ENCODE peak calls at places on chromosomes 16 and 17, in four cellular contexts. J, I, P and M are unnamed samples.

GRCh38 chr16:11896776-11897175 is 19.0 kb downstream of the GSPT1 start:
- DNase-seq in I (no peak), P (no peak), J (no peak), M (no peak)

GRCh38 chr17:50594040-50594618 is 33.6 kb downstream of the CACNA1G start:
- DNase-seq in J (no peak), I (no peak), P (no peak), M (no peak)

GRCh38 chr17:151886-152859 is 14.8 kb downstream of the SCGB1C2 start:
- DNase-seq in J (no peak), I (no peak), P (peak), M (no peak)

GRCh38 chr17:6110088-6110487 is 39.9 kb downstream of the WSCD1 start:
- DNase-seq in I (no peak), J (peak), P (no peak), M (no peak)

GRCh38 chr16:66891797-66892196 is 11.5 kb downstream of the PDP2 start:
- DNase-seq in P (no peak), J (no peak), I (no peak), M (no peak)

GRCh38 chr16:11224894-11225676 is 30.9 kb downstream of the SOCS1 start:
- DNase-seq in P (no peak), I (peak), J (peak), M (no peak)

GRCh38 chr16:17304124-17304813 is 166.5 kb downstream of the XYLT1 start:
- DNase-seq in I (no peak), J (peak), P (no peak), M (peak)

GRCh38 chr16:52488837-52489289 is 58.1 kb downstream of the TOX3 start:
- DNase-seq in J (peak), I (no peak), P (no peak), M (no peak)

GRCh38 chr16:75116081-75116910 is at the start of gene LDHD:
- DNase-seq in P (peak), I (no peak), J (peak), M (peak)

GRCh38 chr16:28875134-28876015 is 2.9 kb upstream of the ATP2A1 start:
- DNase-seq in P (no peak), I (no peak), J (no peak), M (no peak)

GRCh38 chr17:48605991-48606891 is 1.5 kb upstream of the HOXB6 start:
- DNase-seq in I (no peak), P (no peak), J (no peak), M (no peak)

GRCh38 chr17:66406701-66407644 is 104.6 kb downstream of the PRKCA start:
- DNase-seq in J (no peak), P (no peak), I (no peak), M (no peak)

GRCh38 chr17:74008196-74008595 is 195.3 kb upstream of the RPL38 start:
- DNase-seq in P (no peak), I (peak), J (no peak), M (no peak)

GRCh38 chr17:52419256-52419655 is 260.7 kb upstream of the CA10 start:
- DNase-seq in P (no peak), I (no peak), J (no peak), M (no peak)

GRCh38 chr16:89536371-89536770 is 24.1 kb upstream of the RPL13 start:
- DNase-seq in I (no peak), P (no peak), J (peak), M (no peak)

GRCh38 chr16:4401094-4401501 is 15.3 kb downstream of the CORO7 start:
- DNase-seq in P (no peak), J (no peak), I (no peak), M (no peak)

GRCh38 chr16:410516-411178 is 9.0 kb downstream of the DECR2 start:
- DNase-seq in I (no peak), J (no peak), P (no peak), M (no peak)

GRCh38 chr17:66306413-66306812 is 4.0 kb downstream of the PRKCA start:
- DNase-seq in P (no peak), I (no peak), J (no peak), M (no peak)

GRCh38 chr17:10029129-10029528 is 124.1 kb upstream of the RCVRN start:
- DNase-seq in P (no peak), I (no peak), J (no peak), M (no peak)

GRCh38 chr17:350706-351435 is 1.7 kb downstream of the RPH3AL start:
- DNase-seq in I (no peak), J (peak), P (peak), M (peak)

GRCh38 chr16:61421111-61421510 is 615.1 kb downstream of the CDH8 start:
- DNase-seq in I (no peak), P (no peak), J (no peak), M (no peak)

GRCh38 chr17:61409301-61410099 is 9.9 kb downstream of the TBX2 start:
- DNase-seq in I (peak), J (peak), P (peak), M (peak)

GRCh38 chr17:71180801-71181385 is 939.9 kb upstream of the SOX9 start:
- DNase-seq in I (no peak), J (peak), P (peak), M (no peak)

GRCh38 chr17:30545024-30545423 is 67.8 kb downstream of the GOSR1 start:
- DNase-seq in J (no peak), I (no peak), P (no peak), M (no peak)

GRCh38 chr17:49071106-49071505 is 61.5 kb upstream of the B4GALNT2 start:
- DNase-seq in J (no peak), P (no peak), I (no peak), M (no peak)

GRCh38 chr17:4162775-4163498 is 19.9 kb downstream of the CYB5D2 start:
- DNase-seq in J (no peak), P (no peak), I (no peak), M (no peak)

GRCh38 chr17:17783121-17783824 is 53.5 kb downstream of the SREBF1 start:
- DNase-seq in I (peak), P (no peak), J (peak), M (peak)

GRCh38 chr16:19384656-19385055 is 33.0 kb upstream of the TMC5 start:
- DNase-seq in I (no peak), J (peak), P (no peak), M (peak)

GRCh38 chr17:72940511-72940910 is 152.0 kb downstream of the SLC39A11 start:
- DNase-seq in J (no peak), I (no peak), P (no peak), M (no peak)

GRCh38 chr17:56009795-56010715 is 143.2 kb upstream of the ANKFN1 start:
- DNase-seq in P (no peak), I (no peak), J (no peak), M (no peak)

GRCh38 chr17:57451126-57451690 is 194.9 kb downstream of the MSI2 start:
- DNase-seq in P (no peak), J (no peak), I (no peak), M (no peak)

GRCh38 chr16:85490407-85490806 is 122.7 kb upstream of the GSE1 start:
- DNase-seq in I (no peak), P (no peak), J (no peak), M (no peak)

DNA sequence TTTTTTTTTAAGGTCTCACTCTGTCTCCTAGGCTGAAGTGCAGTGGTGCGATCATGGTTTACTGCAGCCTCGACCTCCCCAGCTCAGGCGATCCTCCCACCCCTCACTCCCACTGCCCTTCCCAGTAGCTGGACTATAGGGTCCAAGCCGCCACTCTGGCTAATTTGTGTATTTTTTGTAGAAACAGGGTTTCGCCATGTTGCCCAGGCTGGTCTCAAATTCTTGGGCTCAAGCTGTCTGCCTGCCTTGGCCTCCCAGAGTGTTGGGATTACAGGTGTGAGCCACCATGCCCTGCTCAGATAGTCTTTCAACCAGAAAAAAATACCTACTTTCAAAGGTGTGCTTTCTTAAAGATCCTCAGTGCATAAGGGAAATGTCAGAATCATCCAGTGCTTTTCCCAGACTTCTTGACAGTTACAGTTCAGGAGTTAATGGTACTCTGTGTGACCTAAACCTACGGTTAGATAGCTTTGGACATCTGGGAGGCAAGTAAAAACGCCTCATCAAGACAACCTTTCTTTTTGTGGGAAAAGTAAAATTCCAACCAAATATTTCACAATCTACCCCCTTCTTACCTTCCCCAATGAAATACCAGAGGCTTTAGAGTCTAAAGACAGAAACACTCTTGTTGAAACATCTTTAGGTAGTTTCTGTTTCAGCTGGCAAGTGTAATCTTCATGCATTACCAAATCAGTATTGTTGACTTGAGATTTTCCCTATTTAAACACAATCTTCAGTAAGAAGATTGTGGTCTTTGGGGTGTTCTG is 6.8 kb downstream of the RSPRY1 start:
- DNase-seq in P (no peak), I (no peak), J (no peak), M (no peak)
- H3K27ac ChIP-seq in P (peak), I (no peak), J (no peak), M (peak)

GRCh38 chr17:79740413-79740812 is 9.7 kb downstream of the ENPP7 start:
- DNase-seq in J (no peak), P (no peak), I (no peak), M (no peak)
- TF ChIP-seq CTCF in J (no peak), P (no peak), I (no peak), M (no peak)

GRCh38 chr16:88475037-88475436 is 22.0 kb downstream of the ZFPM1 start:
- DNase-seq in P (no peak), J (no peak), I (no peak), M (no peak)

GRCh38 chr16:88476203-88476602 is 23.1 kb downstream of the ZFPM1 start:
- DNase-seq in I (no peak), J (no peak), P (no peak), M (no peak)

GRCh38 chr16:88472042-88472441 is 19.0 kb downstream of the ZFPM1 start:
- DNase-seq in J (no peak), P (no peak), I (no peak), M (no peak)

GRCh38 chr16:88472637-88473205 is 19.6 kb downstream of the ZFPM1 start:
- DNase-seq in J (no peak), P (no peak), I (no peak), M (no peak)

DNA sequence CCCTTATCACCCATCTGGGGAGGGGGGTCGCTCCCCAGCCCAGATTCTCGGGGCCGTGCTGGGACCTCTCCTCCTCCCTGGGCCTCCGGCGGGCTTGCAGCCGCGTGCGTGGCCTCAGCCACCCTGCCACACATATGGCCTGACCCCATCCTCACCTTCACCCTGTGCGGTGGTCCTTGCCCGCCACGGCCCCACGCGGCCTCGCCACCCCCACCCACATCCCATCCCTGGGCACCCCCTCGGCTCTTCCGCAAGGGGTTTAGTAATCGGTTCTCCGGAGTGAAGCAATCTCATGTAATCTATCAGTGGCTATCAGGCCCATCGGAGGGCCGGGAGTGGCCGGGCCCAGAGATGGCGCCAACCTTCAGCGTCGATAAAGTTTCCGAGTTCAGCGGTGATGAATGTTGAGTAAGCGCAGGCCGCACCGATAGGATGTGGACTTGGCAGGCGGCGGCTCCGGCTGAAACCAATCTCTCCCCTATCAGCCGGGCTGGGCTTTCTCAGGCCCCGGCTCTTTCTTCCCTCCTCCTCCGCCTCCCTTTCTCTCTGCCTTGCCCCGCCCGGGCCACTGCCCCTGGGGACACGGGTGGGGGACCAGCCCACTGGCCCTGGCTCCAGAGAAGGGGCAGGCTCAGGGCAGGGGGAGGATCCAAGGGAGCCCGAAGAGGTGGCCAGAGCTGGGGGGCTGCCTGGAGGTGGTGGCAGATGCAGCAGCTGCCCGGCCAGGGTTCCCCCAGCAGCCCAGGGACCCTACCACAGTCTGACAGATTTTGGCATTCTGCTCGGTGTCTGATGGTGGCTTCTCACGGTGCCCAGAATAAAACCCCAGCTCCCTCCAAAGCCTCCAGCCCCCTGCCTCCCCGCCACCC is 20.8 kb downstream of the ZFPM1 start:
- DNase-seq in J (no peak), P (no peak), I (no peak), M (no peak)
- H3K27ac ChIP-seq in J (no peak), P (no peak), I (no peak), M (no peak)

GRCh38 chr16:70678121-70678897 is 7.5 kb downstream of the MTSS2 start:
- DNase-seq in J (no peak), I (no peak), P (no peak), M (no peak)

GRCh38 chr16:70678898-70679652 is 6.8 kb downstream of the MTSS2 start:
- DNase-seq in I (no peak), J (no peak), P (no peak), M (no peak)

GRCh38 chr16:70680495-70681381 is 5.1 kb downstream of the MTSS2 start:
- DNase-seq in I (no peak), P (no peak), J (no peak), M (no peak)

GRCh38 chr16:70681382-70682238 is 4.2 kb downstream of the MTSS2 start:
- DNase-seq in J (no peak), P (no peak), I (no peak), M (no peak)

GRCh38 chr16:70679653-70680494 is 6.0 kb downstream of the MTSS2 start:
- DNase-seq in I (no peak), P (no peak), J (no peak), M (no peak)
- TF ChIP-seq CTCF in I (peak), P (peak), J (no peak), M (peak)

GRCh38 chr16:64346080-64346479 is 775.8 kb downstream of the CDH11 start:
- DNase-seq in P (no peak), J (no peak), I (no peak), M (no peak)
- H3K27ac ChIP-seq in P (no peak), J (no peak), I (no peak), M (no peak)

GRCh38 chr17:80253631-80254395 is 6.8 kb upstream of the RNF213 start:
- DNase-seq in J (no peak), P (no peak), I (no peak), M (no peak)

GRCh38 chr17:80251966-80252365 is 8.7 kb upstream of the RNF213 start:
- DNase-seq in P (no peak), I (no peak), J (no peak), M (no peak)

GRCh38 chr17:80256034-80256350 is 4.7 kb upstream of the RNF213 start:
- DNase-seq in J (no peak), P (no peak), I (no peak), M (no peak)

GRCh38 chr17:80254396-80255241 is 6.0 kb upstream of the RNF213 start:
- DNase-seq in J (peak), I (peak), P (no peak), M (peak)

DNA sequence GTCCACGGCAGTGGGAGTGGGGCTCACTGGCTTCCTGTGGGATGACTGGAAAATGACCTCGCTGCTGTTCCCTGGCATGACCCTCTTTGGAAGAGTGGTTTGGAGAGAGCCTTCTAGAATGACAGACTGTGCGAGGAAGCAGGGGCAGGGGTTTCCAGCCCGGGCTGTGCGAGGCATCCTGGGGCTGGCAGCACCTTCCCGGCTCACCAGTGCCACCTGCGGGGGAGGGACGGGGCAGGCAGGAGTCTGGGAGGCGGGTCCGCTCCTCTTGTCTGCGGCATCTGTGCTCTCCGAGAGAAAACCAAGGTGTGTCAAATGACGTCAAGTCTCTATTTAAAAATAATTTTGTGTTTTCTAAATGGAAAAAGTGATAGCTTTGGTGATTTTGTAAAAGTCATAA is 7.8 kb upstream of the RNF213 start:
- DNase-seq in I (peak), J (peak), P (no peak), M (peak)
- TF ChIP-seq CTCF in I (peak), J (peak), P (no peak), M (peak)

GRCh38 chr16:2034695-2035430 is 8.2 kb downstream of the NHERF2 start:
- DNase-seq in J (no peak), P (no peak), I (no peak), M (no peak)
- H3K27ac ChIP-seq in J (peak), P (peak), I (no peak), M (peak)

DNA sequence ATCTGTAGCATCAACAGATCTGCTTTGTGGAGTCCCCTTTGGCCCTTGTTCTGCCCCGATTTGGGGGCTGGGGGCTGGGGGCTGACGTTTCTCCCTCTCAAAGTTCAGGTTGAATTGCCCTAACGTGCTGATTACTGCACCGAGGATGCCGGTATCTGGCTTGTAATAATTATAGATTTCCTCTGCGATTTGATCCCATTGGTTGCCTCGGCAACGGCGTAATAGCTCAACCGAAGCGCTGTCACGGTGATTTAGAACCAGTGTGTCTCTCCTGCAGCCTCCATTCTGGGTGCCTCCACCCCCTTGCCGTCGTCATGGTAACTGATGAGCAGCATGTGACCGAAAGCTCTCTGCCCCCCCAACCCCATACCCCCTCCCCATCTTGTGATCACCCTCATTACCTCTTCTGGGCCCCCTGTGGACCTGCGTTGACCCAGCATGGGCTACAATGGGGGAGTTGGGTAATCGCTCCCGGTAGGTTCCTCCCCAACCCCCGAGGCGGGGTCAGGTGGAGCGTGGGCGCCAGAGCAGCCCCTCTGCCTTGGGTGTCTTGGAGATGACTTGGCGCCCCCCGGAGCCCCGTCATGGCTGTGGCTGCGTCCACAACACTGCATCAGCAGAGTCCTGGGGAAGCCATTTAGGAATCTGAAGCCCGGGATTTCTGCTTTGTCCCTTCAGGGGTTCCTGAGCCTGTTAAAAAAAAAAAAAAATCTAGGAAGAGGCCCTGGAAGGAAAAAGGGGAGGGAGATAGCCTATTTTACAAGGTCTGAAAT is 38.4 kb downstream of the ABAT start:
- DNase-seq in I (no peak), J (no peak), P (no peak), M (no peak)
- TF ChIP-seq CTCF in I (no peak), J (no peak), P (no peak), M (no peak)

GRCh38 chr17:82062076-82062983 is 3.3 kb downstream of the DUS1L start:
- DNase-seq in J (no peak), I (no peak), P (no peak), M (no peak)

GRCh38 chr17:82059272-82060000 is 6.2 kb downstream of the DUS1L start:
- DNase-seq in P (no peak), J (no peak), I (no peak), M (no peak)

GRCh38 chr17:82060001-82060380 is 5.6 kb downstream of the DUS1L start:
- DNase-seq in P (no peak), I (no peak), J (no peak), M (no peak)

GRCh38 chr17:82061047-82061925 is 4.3 kb downstream of the DUS1L start:
- DNase-seq in P (no peak), I (no peak), J (no peak), M (no peak)

GRCh38 chr17:82060614-82061013 is 5.0 kb downstream of the DUS1L start:
- DNase-seq in J (no peak), P (no peak), I (no peak), M (no peak)
- H3K27ac ChIP-seq in J (no peak), P (no peak), I (no peak), M (peak)